ENCODE peak calls at places on chromosomes 16 and 17, in ten cellular contexts. T is prostate gland; Z is activated T-helper 1 cell treated with anti-CD3 and anti-CD28 coated beads, Interleukin-12 subunit alpha, Interleukin-12 subunit beta, Interleukin-2, Interleukin-4 antibody, amounts not matched to agents 30 ng/mL and 10 ng/mL and 1 ng/mL, durations not matched to agents 14 hours and 24 hours and 36 hours; O is stimulated activated CD4-positive, alpha-beta T cell treated with anti-CD3 and anti-CD28 coated beads, Interleukin-4, amount 100 ng/mL, for 48 hours; U is CD4-positive, alpha-beta memory T cell; X is ACHN; H is brain microvascular endothelial cell; Q is sigmoid colon; L is astrocyte of the spinal cord; W is KG1. K is an unnamed sample.

GRCh38 chr16:17434006-17434405 is 36.8 kb downstream of the XYLT1 start:
- DNase-seq in O (no peak), Q (no peak), L (no peak), W (no peak), T (no peak), X (no peak), Z (no peak), U (no peak), H (no peak), K (no peak)

GRCh38 chr16:86508947-86509758 is 1.2 kb upstream of the FOXF1 start:
- DNase-seq in Z (no peak), L (peak), W (no peak), T (no peak), X (peak), Q (peak), H (peak), U (no peak), O (no peak), K (no peak)

GRCh38 chr17:60231234-60231633 is 81.5 kb downstream of the CA4 start:
- DNase-seq in X (peak), Z (no peak), H (peak), U (no peak), L (peak), T (no peak), Q (no peak), W (no peak), O (no peak), K (no peak)

GRCh38 chr17:37147301-37147812 is 198.6 kb downstream of the AATF start:
- DNase-seq in O (no peak), U (no peak), X (no peak), L (peak), W (no peak), Q (no peak), Z (no peak), H (peak), T (peak), K (no peak)

GRCh38 chr17:77884019-77884418 is 74.5 kb upstream of the TNRC6C start:
- DNase-seq in O (no peak), W (no peak), Z (no peak), X (no peak), Q (no peak), T (no peak), H (peak), L (no peak), U (no peak), K (no peak)

GRCh38 chr17:67434061-67434525 is 57.0 kb downstream of the PITPNC1 start:
- DNase-seq in T (no peak), Z (peak), X (no peak), Q (no peak), W (peak), U (peak), H (no peak), O (peak), L (no peak), K (no peak)

GRCh38 chr17:51189628-51190027 is 23.4 kb downstream of the NME2 start:
- DNase-seq in X (no peak), U (no peak), W (no peak), H (no peak), L (no peak), O (no peak), Z (no peak), T (no peak), Q (no peak), K (no peak)

GRCh38 chr16:66274335-66275110 is 92.0 kb upstream of the CDH5 start:
- DNase-seq in O (no peak), U (peak), H (no peak), Q (peak), W (no peak), Z (no peak), T (no peak), L (peak), X (peak), K (no peak)

GRCh38 chr17:65485388-65486299 is 75.8 kb downstream of the AXIN2 start:
- DNase-seq in H (no peak), T (no peak), X (no peak), O (no peak), L (peak), Z (no peak), W (no peak), Q (peak), U (no peak), K (no peak)

GRCh38 chr17:54971147-54971546 is 2.6 kb downstream of the STXBP4 start:
- DNase-seq in U (no peak), T (no peak), H (no peak), X (peak), W (no peak), L (no peak), O (no peak), Q (no peak), Z (no peak), K (no peak)

GRCh38 chr16:53089434-53090270 is 34.9 kb downstream of the CHD9 start:
- DNase-seq in X (no peak), T (peak), H (no peak), L (no peak), U (no peak), O (no peak), Q (peak), Z (no peak), W (no peak), K (no peak)

GRCh38 chr16:82660078-82660645 is 33.4 kb downstream of the CDH13 start:
- DNase-seq in Q (no peak), W (no peak), H (peak), O (peak), Z (no peak), U (peak), T (no peak), X (no peak), L (peak), K (no peak)

GRCh38 chr16:30149250-30149885 is 26.3 kb upstream of the MAPK3 start:
- DNase-seq in H (no peak), W (no peak), X (no peak), O (no peak), T (no peak), L (peak), Z (no peak), U (no peak), Q (no peak), K (no peak)

GRCh38 chr17:40382251-40382650 is 17.7 kb upstream of the GJD3 start:
- DNase-seq in L (no peak), T (no peak), Q (no peak), O (no peak), H (no peak), U (no peak), W (no peak), Z (no peak), X (no peak), K (no peak)

GRCh38 chr17:59561042-59561441 is 4.4 kb upstream of the DHX40 start:
- DNase-seq in H (peak), X (peak), L (no peak), T (no peak), Q (no peak), O (no peak), Z (no peak), W (no peak), U (no peak), K (no peak)

GRCh38 chr16:55853114-55853513 is 20.2 kb upstream of the CES1 start:
- DNase-seq in H (no peak), Z (no peak), U (no peak), L (no peak), T (no peak), Q (no peak), O (no peak), X (no peak), W (no peak), K (peak)

GRCh38 chr17:74241434-74241833 is 28.1 kb downstream of the TTYH2 start:
- DNase-seq in T (no peak), Z (no peak), L (no peak), O (no peak), X (no peak), Q (no peak), U (no peak), H (no peak), W (no peak), K (no peak)

GRCh38 chr16:9797306-9797705 is 384.9 kb downstream of the GRIN2A start:
- DNase-seq in X (peak), W (no peak), T (no peak), Z (no peak), L (peak), H (peak), O (no peak), Q (no peak), U (no peak), K (peak)

GRCh38 chr16:47310792-47311211 is 150.1 kb downstream of the ITFG1 start:
- DNase-seq in U (no peak), O (no peak), L (no peak), Z (no peak), H (no peak), Q (no peak), W (no peak), T (no peak), X (no peak), K (no peak)

GRCh38 chr16:57721356-57721755 is 14.2 kb upstream of the KATNB1 start:
- DNase-seq in U (no peak), O (no peak), T (no peak), L (no peak), H (no peak), Q (no peak), Z (no peak), X (no peak), W (no peak), K (no peak)

GRCh38 chr17:81094224-81094743 is 59.3 kb downstream of the BAIAP2 start:
- DNase-seq in X (no peak), Q (no peak), W (no peak), T (no peak), U (no peak), Z (no peak), L (no peak), H (no peak), O (no peak), K (no peak)

GRCh38 chr17:71963791-71964190 is 157.0 kb upstream of the SOX9 start:
- DNase-seq in U (no peak), Q (no peak), W (no peak), Z (no peak), O (no peak), H (no peak), T (no peak), L (no peak), X (no peak), K (no peak)

GRCh38 chr17:50201226-50201854 is at the start of gene COL1A1:
- DNase-seq in Q (peak), U (no peak), W (no peak), X (no peak), H (peak), O (no peak), L (peak), T (no peak), Z (no peak), K (peak)

GRCh38 chr16:47581114-47581513 is 120.0 kb downstream of the PHKB start:
- DNase-seq in H (no peak), X (peak), Z (no peak), L (no peak), Q (no peak), O (no peak), U (no peak), T (no peak), W (no peak), K (no peak)

GRCh38 chr16:642189-643049 is 791 bp downstream of the MCRIP2 start:
- DNase-seq in U (peak), H (no peak), O (no peak), Z (no peak), W (no peak), X (peak), L (no peak), T (peak), Q (peak), K (no peak)

GRCh38 chr16:29807426-29808218 is 1.3 kb downstream of the MAZ start:
- DNase-seq in H (peak), L (peak), W (peak), U (peak), O (peak), Q (peak), Z (peak), X (peak), T (peak), K (peak)

GRCh38 chr16:25716186-25716585 is 24.4 kb downstream of the HS3ST4 start:
- DNase-seq in Q (no peak), L (no peak), X (no peak), U (no peak), Z (no peak), T (no peak), O (no peak), H (no peak), W (no peak), K (no peak)

GRCh38 chr17:45861185-45861584 is 16.5 kb downstream of the SPPL2C start:
- DNase-seq in Z (no peak), L (no peak), U (no peak), O (no peak), H (no peak), X (no peak), W (no peak), Q (no peak), T (no peak), K (no peak)

GRCh38 chr16:89687092-89687940 is 827 bp downstream of the CDK10 start:
- DNase-seq in Q (no peak), T (no peak), Z (no peak), U (no peak), W (no peak), X (peak), H (peak), O (peak), L (peak), K (no peak)

GRCh38 chr17:31269597-31269996 is 27.4 kb downstream of the OMG start:
- DNase-seq in O (no peak), W (no peak), U (no peak), L (peak), X (peak), T (no peak), Q (no peak), Z (no peak), H (peak), K (peak)

GRCh38 chr16:68328151-68328859 is 17.5 kb downstream of the PRMT7 start:
- DNase-seq in U (peak), H (peak), W (peak), L (peak), Z (peak), T (peak), Q (peak), O (peak), X (peak), K (peak)

GRCh38 chr17:43175213-43176118 is 4.5 kb downstream of the NBR1 start:
- DNase-seq in U (no peak), O (no peak), L (peak), Q (no peak), X (no peak), H (peak), T (no peak), W (no peak), Z (no peak), K (peak)

K was measured in AG09309.